ENCODE peak calls at places on chromosome 6, in eight cellular contexts. D is activated CD4-positive, alpha-beta T cell treated with anti-CD3 and anti-CD28 coated beads, Interleukin-2, amount 50 U/mL, for 4 hours; E is GM12865; N is NCI-H524 treated with DMSO at 0.1 percent for 48 hours; B is PC-9; Z is osteoblast; X is activated T-cell treated with anti-CD3 and anti-CD28 coated beads for 4 hours; L is testis. W is an unnamed sample.

GRCh38 chr6:116190550-116190949 is 63.3 kb downstream of the TSPYL4 start:
- DNase-seq in D (no peak), E (no peak), N (no peak), B (no peak), Z (peak), X (no peak), L (no peak), W (no peak)

GRCh38 chr6:161682982-161683381 is 409.1 kb upstream of the AGPAT4 start:
- DNase-seq in D (no peak), E (no peak), N (no peak), B (no peak), Z (peak), X (no peak), L (no peak), W (no peak)

GRCh38 chr6:53327017-53327395 is 21.7 kb downstream of the ELOVL5 start:
- DNase-seq in D (no peak), E (no peak), N (no peak), B (no peak), Z (no peak), X (no peak), L (no peak), W (no peak)

GRCh38 chr6:106256201-106256968 is 69.2 kb downstream of the ATG5 start:
- DNase-seq in D (no peak), E (no peak), N (no peak), B (no peak), Z (no peak), X (no peak), L (no peak), W (no peak)

GRCh38 chr6:14452567-14453527 is 335.3 kb downstream of the CD83 start:
- DNase-seq in D (peak), E (no peak), N (no peak), B (no peak), Z (no peak), X (peak), L (no peak), W (peak)

GRCh38 chr6:155710704-155711103 is 255.1 kb upstream of the NOX3 start:
- DNase-seq in D (no peak), E (no peak), N (no peak), B (no peak), Z (no peak), X (no peak), L (no peak), W (no peak)

GRCh38 chr6:31763617-31763940 is 1.1 kb downstream of the SAPCD1 start:
- DNase-seq in D (no peak), E (no peak), N (no peak), B (no peak), Z (peak), X (no peak), L (no peak), W (no peak)

GRCh38 chr6:108876929-108877775 is 28.9 kb downstream of the ARMC2 start:
- DNase-seq in D (no peak), E (no peak), N (no peak), B (no peak), Z (no peak), X (no peak), L (peak), W (no peak)

W was measured in stimulated activated naive CD4-positive, alpha-beta T cell treated with Interleukin-2 at 50 U/mL for 16 hours.